ENCODE peak calls at places on chromosomes 5 and 9, in nine cellular contexts. X is esophagus squamous epithelium; D is progenitor cell of endocrine pancreas; W is psoas muscle; N is osteocyte; Y is AG04450; E is neural progenitor cell; T is bronchial epithelial cell; H is CD8-positive, alpha-beta T cell. Z is an unnamed sample.

GRCh38 chr5:179122411-179123108 is 62.4 kb downstream of the ZNF354C start:
- DNase-seq in X (no peak), D (no peak), W (no peak), N (peak), Y (no peak), E (no peak), T (no peak), H (no peak), Z (no peak)

GRCh38 chr5:119411291-119411934 is 40.9 kb upstream of the HSD17B4 start:
- DNase-seq in X (no peak), D (no peak), W (no peak), N (no peak), Y (no peak), E (no peak), T (peak), H (no peak), Z (no peak)

GRCh38 chr9:89879711-89880110 is 274.9 kb downstream of the GADD45G start:
- DNase-seq in X (no peak), D (no peak), W (peak), N (peak), Y (no peak), E (no peak), T (no peak), H (no peak), Z (peak)

GRCh38 chr9:37200572-37201005 is 80.2 kb downstream of the ZCCHC7 start:
- DNase-seq in X (no peak), D (no peak), W (no peak), N (no peak), Y (no peak), E (no peak), T (peak), H (no peak), Z (no peak)

GRCh38 chr5:79878721-79879336 is 112.2 kb downstream of the MTX3 start:
- DNase-seq in X (no peak), D (no peak), W (no peak), N (no peak), Y (no peak), E (peak), T (no peak), H (no peak), Z (no peak)

GRCh38 chr5:10825897-10826644 is 65.0 kb upstream of the DAP start:
- DNase-seq in X (no peak), D (no peak), W (no peak), N (no peak), Y (no peak), E (no peak), T (no peak), H (no peak), Z (no peak)

GRCh38 chr5:95660060-95660459 is 13.5 kb downstream of the RFESD start:
- DNase-seq in X (no peak), D (no peak), W (no peak), N (no peak), Y (no peak), E (peak), T (no peak), H (no peak), Z (no peak)

GRCh38 chr9:87065981-87066380 is 118.7 kb upstream of the GAS1 start:
- DNase-seq in X (no peak), D (no peak), W (no peak), N (no peak), Y (no peak), E (no peak), T (no peak), H (no peak), Z (no peak)

GRCh38 chr9:87285183-87285582 is 212.5 kb upstream of the DAPK1 start:
- DNase-seq in X (no peak), D (no peak), W (no peak), N (no peak), Y (no peak), E (no peak), T (no peak), H (no peak), Z (no peak)

GRCh38 chr9:136773386-136774044 is 9.2 kb upstream of the LCN15 start:
- DNase-seq in X (no peak), D (no peak), W (no peak), N (no peak), Y (no peak), E (peak), T (no peak), H (no peak), Z (no peak)

GRCh38 chr9:98045234-98046160 is 11.0 kb upstream of the NANS start:
- DNase-seq in X (no peak), D (no peak), W (no peak), N (no peak), Y (no peak), E (no peak), T (no peak), H (no peak), Z (no peak)

GRCh38 chr5:131846536-131846935 is 49.7 kb upstream of the FNIP1 start:
- DNase-seq in X (no peak), D (no peak), W (no peak), N (no peak), Y (no peak), E (no peak), T (peak), H (no peak), Z (no peak)

DNA sequence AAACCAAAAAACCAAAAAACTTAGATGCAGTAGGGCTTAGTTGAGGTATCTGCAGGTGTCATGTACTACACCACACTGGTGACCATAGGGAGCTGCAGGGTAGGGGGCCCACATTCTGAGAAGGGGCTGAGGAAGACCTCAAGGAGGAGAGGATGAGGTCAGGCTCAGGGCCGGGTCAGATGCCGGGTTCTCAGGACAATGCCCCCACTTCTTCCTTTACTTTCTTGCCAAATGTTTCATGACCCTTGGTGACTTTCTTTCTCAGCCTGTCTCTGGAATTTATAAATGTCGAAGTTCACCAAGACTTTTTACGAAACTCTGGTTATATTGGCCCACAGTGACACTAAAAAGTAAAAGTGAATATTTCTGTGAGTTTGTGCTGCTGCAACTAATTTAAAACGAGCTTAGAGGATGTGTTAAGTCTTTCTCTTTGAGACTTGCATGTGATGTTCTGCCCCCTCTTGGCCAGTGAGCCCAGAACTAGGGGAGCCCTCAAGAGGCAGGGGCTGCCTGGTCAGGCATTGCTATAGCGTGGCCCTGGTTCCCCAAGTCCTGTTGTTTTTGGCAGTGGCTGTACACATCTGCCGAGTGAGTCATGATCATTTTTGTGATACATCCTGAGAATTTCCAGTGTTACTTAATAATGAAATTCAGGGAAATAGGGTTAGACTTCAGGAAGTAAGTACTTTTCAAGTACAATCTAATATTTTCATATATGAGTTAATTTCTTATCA is 11.2 kb downstream of the ACO1 start:
- DNase-seq in X (no peak), D (no peak), W (peak), N (no peak), Y (peak), E (no peak), T (peak), H (no peak), Z (no peak)
- TF ChIP-seq CTCF in X (no peak), D (no peak), W (no peak), N (peak), Y (peak), E (no peak), T (no peak), H (no peak), Z (no peak)

GRCh38 chr9:108864446-108864845 is 2.4 kb downstream of the ACTL7A start:
- DNase-seq in X (no peak), D (no peak), W (no peak), N (no peak), Y (no peak), E (peak), T (no peak), H (no peak), Z (no peak)
- TF ChIP-seq CTCF in X (no peak), D (no peak), W (no peak), N (no peak), Y (peak), E (peak), T (no peak), H (no peak), Z (no peak)

DNA sequence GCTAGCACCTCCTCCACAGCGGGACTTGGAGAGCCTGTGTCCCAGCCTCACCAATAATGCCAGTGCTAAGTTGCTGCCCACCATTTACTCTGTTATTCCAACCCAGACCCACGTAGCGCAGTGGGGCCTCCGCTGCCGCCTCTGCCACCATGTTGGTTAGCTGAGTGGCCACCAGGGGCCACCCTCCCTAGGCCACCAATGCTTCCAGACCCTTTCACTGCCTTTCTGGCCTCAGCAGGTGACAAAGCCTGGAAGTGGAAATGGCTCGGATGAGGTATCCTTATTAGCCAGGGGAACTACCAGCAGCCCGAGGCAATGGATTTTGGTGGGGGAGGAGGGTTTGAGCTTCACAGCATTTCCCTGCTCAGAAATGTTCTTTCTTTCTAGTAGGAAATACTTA is 110.1 kb downstream of the OSTF1 start:
- DNase-seq in X (no peak), D (no peak), W (no peak), N (no peak), Y (no peak), E (peak), T (no peak), H (no peak), Z (no peak)
- TF ChIP-seq CTCF in X (no peak), D (peak), W (no peak), N (peak), Y (peak), E (peak), T (peak), H (no peak), Z (no peak)

GRCh38 chr5:142486020-142486419 is 161.2 kb upstream of the SPRY4 start:
- DNase-seq in X (no peak), D (no peak), W (no peak), N (no peak), Y (no peak), E (no peak), T (no peak), H (no peak), Z (no peak)
- TF ChIP-seq CTCF in X (no peak), D (no peak), W (no peak), N (no peak), Y (no peak), E (no peak), T (no peak), H (no peak), Z (no peak)